ENCODE peak calls at places on chromosomes 5 and 9, in six cellular contexts. B, X, C, T, J and N are unnamed samples.
A peak's percentile ranks its signal among the peaks of the same experiment; 100 is the strongest.

GRCh38 chr5:121396716-121397115 is 455.0 kb upstream of the FTMT start:
- DNase-seq in B (no peak), X (no peak), C (no peak), T (no peak), J (no peak), N (no peak)

GRCh38 chr9:104858271-104858670 is 69.7 kb downstream of the ABCA1 start:
- DNase-seq in B (no peak), X (no peak), C (no peak), T (peak; percentile 33), J (no peak), N (peak; percentile 83)

GRCh38 chr5:14004598-14005394 is 60.3 kb upstream of the DNAH5 start:
- DNase-seq in B (no peak), X (no peak), C (no peak), T (no peak), J (no peak), N (no peak)

GRCh38 chr5:127076730-127077129 is 3.4 kb upstream of the C5orf63 start:
- DNase-seq in B (no peak), X (no peak), C (no peak), T (no peak), J (no peak), N (no peak)

GRCh38 chr5:14727428-14727865 is 62.9 kb downstream of the OTULIN start:
- DNase-seq in B (peak; percentile 79), X (peak; percentile 87), C (no peak), T (peak; percentile 54), J (peak; percentile 78), N (no peak)

GRCh38 chr5:149126898-149127297 is 14.4 kb upstream of the ABLIM3 start:
- DNase-seq in B (no peak), X (no peak), C (no peak), T (no peak), J (no peak), N (no peak)

GRCh38 chr9:132651259-132651658 is 18.5 kb downstream of the DDX31 start:
- DNase-seq in B (peak; percentile 16), X (no peak), C (no peak), T (no peak), J (no peak), N (peak; percentile 54)

GRCh38 chr5:78605611-78606010 is 43.0 kb downstream of the LHFPL2 start:
- DNase-seq in B (no peak), X (no peak), C (no peak), T (no peak), J (no peak), N (peak; percentile 68)

GRCh38 chr5:125134216-125135081 is 388.0 kb upstream of the ZNF608 start:
- DNase-seq in B (no peak), X (no peak), C (no peak), T (no peak), J (no peak), N (peak; percentile 74)

GRCh38 chr5:173228639-173229380 is 6.2 kb downstream of the NKX2-5 start:
- DNase-seq in B (no peak), X (no peak), C (no peak), T (no peak), J (no peak), N (no peak)

GRCh38 chr9:70924905-70925547 is 196.4 kb downstream of the TRPM3 start:
- DNase-seq in B (peak; percentile 47), X (no peak), C (no peak), T (peak; percentile 54), J (peak; percentile 32), N (peak; percentile 57)

GRCh38 chr9:93297659-93298497 is 113.9 kb downstream of the WNK2 start:
- DNase-seq in B (no peak), X (peak; percentile 53), C (no peak), T (no peak), J (no peak), N (no peak)

GRCh38 chr5:172800088-172800551 is 29.1 kb upstream of the DUSP1 start:
- DNase-seq in B (no peak), X (peak; percentile 93), C (no peak), T (peak; percentile 77), J (no peak), N (peak; percentile 94)

GRCh38 chr9:113431181-113431580 is 20.6 kb downstream of the C9orf43 start:
- DNase-seq in B (no peak), X (no peak), C (no peak), T (no peak), J (no peak), N (no peak)

GRCh38 chr9:1024112-1024511 is 26.0 kb upstream of the DMRT2 start:
- DNase-seq in B (no peak), X (no peak), C (no peak), T (no peak), J (no peak), N (no peak)

GRCh38 chr9:100084145-100084478 is 14.7 kb downstream of the ERP44 start:
- DNase-seq in B (peak; percentile 77), X (no peak), C (peak; percentile 62), T (no peak), J (no peak), N (no peak)

GRCh38 chr9:100086097-100086496 is 12.7 kb downstream of the ERP44 start:
- DNase-seq in B (no peak), X (no peak), C (no peak), T (no peak), J (no peak), N (no peak)

GRCh38 chr9:100082786-100083185 is 16.0 kb downstream of the ERP44 start:
- DNase-seq in B (no peak), X (no peak), C (no peak), T (no peak), J (no peak), N (peak; percentile 27)

GRCh38 chr9:100084734-100085133 is 14.1 kb downstream of the ERP44 start:
- DNase-seq in B (peak; percentile 82), X (no peak), C (peak; percentile 71), T (no peak), J (no peak), N (no peak)

DNA sequence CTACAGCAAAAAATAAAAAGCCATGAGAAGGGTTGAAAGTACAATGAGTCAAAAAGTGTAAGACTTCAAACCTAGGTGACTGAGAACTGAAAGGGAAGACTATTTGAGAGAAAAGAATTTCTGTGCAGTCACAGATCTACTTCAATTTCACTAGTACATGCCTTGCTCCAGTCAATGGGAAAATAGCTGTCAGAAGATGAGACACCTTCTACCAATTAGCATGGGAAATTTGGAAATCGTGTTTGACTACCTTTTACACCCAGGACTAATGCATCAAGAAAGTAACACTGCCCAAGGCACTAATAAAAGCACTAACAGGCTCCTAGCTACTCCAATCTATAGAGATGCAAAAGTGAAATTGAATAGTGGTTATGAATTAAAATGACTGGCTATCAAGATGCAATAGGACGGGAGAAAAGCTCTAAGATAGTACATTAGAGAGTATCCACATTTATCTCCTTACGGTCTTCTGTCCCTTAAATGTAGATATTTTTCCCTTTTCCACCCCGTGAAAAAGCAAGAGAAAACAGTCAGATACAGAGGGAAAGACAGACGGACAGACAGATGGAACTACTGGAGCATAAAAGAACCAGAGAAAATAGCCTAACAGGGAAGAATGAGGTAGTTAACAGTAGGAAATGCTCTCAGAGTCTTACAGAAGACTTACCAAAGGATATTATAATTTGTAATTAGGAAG is 15.2 kb downstream of the ERP44 start:
- DNase-seq in B (no peak), X (no peak), C (no peak), T (no peak), J (no peak), N (no peak)
- H3K27ac ChIP-seq in B (peak overlapping the region; percentile 95), X (no peak overlapping the region), C (peak overlapping the region; percentile 94), T (no peak overlapping the region), J (no peak overlapping the region), N (no peak overlapping the region)

DNA sequence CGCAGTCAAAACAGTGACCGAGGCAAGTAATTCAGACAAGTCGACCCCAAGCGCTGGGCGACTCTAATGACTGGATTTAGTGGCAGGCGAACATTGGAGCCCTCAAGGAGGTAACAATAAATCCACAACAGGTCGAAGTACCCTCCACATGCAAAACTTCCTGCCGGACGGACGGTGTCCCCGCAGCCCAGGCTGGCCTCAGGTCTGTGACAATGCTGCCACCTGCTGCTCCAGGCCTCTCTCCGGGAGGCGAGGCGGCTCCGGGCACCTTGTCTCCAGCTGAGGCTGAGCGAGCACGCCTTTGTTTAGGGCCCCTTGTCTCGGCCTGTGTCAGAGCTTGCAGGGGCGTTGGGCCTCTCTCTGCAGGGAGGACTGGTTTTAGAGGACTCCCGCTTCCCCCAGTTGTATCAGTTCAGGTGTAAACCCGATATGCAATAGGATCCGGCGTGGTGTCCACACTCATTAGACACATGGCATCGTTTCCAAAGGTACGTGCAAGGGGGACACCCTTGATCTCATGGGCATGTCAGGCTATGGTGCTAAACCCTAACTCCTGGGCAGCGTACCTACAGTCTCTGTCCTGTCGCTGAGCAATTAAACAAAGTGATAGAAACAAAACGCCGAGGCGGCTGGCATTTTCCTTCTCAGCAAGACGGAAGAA is 628.0 kb upstream of the ADAMTS16 start:
- DNase-seq in B (no peak), X (peak; percentile 88), C (no peak), T (no peak), J (peak; percentile 40), N (no peak)
- TF ChIP-seq CTCF in B (no peak), X (peak; percentile 45), C (no peak), T (no peak), J (peak; percentile 14), N (peak; percentile 68)

GRCh38 chr9:96201140-96201539 is 100.8 kb downstream of the HSD17B3 start:
- DNase-seq in B (no peak), X (no peak), C (no peak), T (no peak), J (no peak), N (no peak)

GRCh38 chr9:96206156-96206751 is 95.7 kb downstream of the HSD17B3 start:
- DNase-seq in B (no peak), X (no peak), C (no peak), T (no peak), J (no peak), N (no peak)

GRCh38 chr9:96204853-96205252 is 97.1 kb downstream of the HSD17B3 start:
- DNase-seq in B (no peak), X (no peak), C (no peak), T (no peak), J (no peak), N (no peak)

GRCh38 chr9:96202971-96203780 is 98.8 kb downstream of the HSD17B3 start:
- DNase-seq in B (no peak), X (no peak), C (no peak), T (no peak), J (no peak), N (no peak)

DNA sequence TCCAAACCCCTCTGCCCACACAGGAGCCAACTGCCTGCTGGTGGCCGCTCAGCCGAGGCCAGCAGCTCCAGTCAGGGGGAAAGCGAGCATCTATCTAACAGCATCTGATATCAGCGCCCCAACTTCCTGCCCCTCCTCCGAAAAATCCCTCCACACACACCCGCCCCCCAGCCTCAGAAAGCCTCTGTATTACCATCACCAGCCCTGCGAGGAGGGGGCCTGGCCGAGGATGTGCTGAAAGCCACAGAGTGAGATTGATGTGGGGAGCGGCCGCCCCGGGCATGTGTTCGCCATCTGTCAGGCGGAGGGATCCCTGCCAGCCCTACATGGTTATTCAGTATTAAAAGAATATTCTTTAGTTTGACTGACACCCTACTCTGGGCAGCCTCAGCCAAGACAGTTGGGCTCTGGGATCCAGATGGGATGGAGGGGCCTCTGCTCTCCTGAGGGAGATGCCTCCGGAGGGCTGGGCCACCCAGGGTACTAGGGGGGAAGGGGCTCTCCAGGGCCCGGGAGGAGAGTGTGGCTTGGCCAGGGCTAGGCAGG is 98.0 kb downstream of the HSD17B3 start:
- DNase-seq in B (no peak), X (no peak), C (no peak), T (no peak), J (no peak), N (no peak)
- H3K27ac ChIP-seq in B (no peak overlapping the region), X (no peak overlapping the region), C (no peak overlapping the region), T (no peak overlapping the region), J (no peak overlapping the region), N (no peak overlapping the region)

GRCh38 chr5:135569755-135570452 is 8.9 kb downstream of the CXCL14 start:
- DNase-seq in B (peak; percentile 19), X (no peak), C (no peak), T (peak; percentile 25), J (peak; percentile 32), N (no peak)
- TF ChIP-seq CTCF in B (peak; percentile 66), X (peak; percentile 37), C (peak; percentile 39), T (no peak), J (peak; percentile 8), N (peak; percentile 61)